ENCODE peak calls at places on chromosomes 7 and 10, in eight cellular contexts. X is dorsolateral prefrontal cortex, U is breast epithelium, T is WERI-Rb-1, Y is A549, A is coronary artery, D is A673, F is cardiac fibroblast. W is an unnamed sample.

GRCh38 chr7:152313879-152314604 is 121.8 kb downstream of the KMT2C start:
- DNase-seq in X (no peak), A (no peak), D (peak), U (no peak), Y (peak), F (peak), T (no peak), W (peak)

GRCh38 chr7:152443586-152443985 is 7.8 kb upstream of the KMT2C start:
- DNase-seq in Y (no peak), U (no peak), X (no peak), T (no peak), F (no peak), A (no peak), D (no peak), W (no peak)

GRCh38 chr10:33155720-33156638 is 178.5 kb downstream of the NRP1 start:
- DNase-seq in D (peak), Y (peak), A (no peak), F (peak), X (no peak), T (no peak), U (no peak), W (no peak)

GRCh38 chr7:102455596-102455995 is 9.1 kb downstream of the ALKBH4 start:
- DNase-seq in D (no peak), Y (no peak), F (no peak), A (no peak), U (no peak), X (no peak), T (no peak), W (no peak)

GRCh38 chr10:34145751-34146150 is 669.3 kb downstream of the PARD3 start:
- DNase-seq in U (no peak), X (no peak), F (peak), Y (no peak), T (no peak), A (no peak), D (no peak), W (no peak)

GRCh38 chr7:145106001-145106400 is 270.1 kb upstream of the TPK1 start:
- DNase-seq in F (peak), Y (no peak), X (no peak), D (peak), U (no peak), A (no peak), T (no peak), W (no peak)

GRCh38 chr7:116591202-116592040 is 66.6 kb downstream of the CAV1 start:
- DNase-seq in T (no peak), F (no peak), X (no peak), D (peak), U (no peak), Y (no peak), A (no peak), W (no peak)

GRCh38 chr7:45700556-45700955 is 126.4 kb downstream of the ADCY1 start:
- DNase-seq in U (peak), F (peak), X (peak), Y (no peak), T (no peak), D (no peak), A (peak), W (no peak)

GRCh38 chr10:105758209-105758998 is 1117.3 kb downstream of the SORCS3 start:
- DNase-seq in A (no peak), Y (no peak), U (no peak), F (no peak), D (no peak), X (no peak), T (no peak), W (no peak)

GRCh38 chr10:131187274-131187673 is 124.2 kb downstream of the TCERG1L start:
- DNase-seq in A (peak), F (no peak), T (no peak), D (no peak), U (no peak), X (no peak), Y (no peak), W (no peak)

GRCh38 chr10:27944005-27944404 is 54.9 kb downstream of the ODAD2 start:
- DNase-seq in X (no peak), A (peak), D (peak), Y (no peak), T (no peak), F (no peak), U (no peak), W (no peak)

GRCh38 chr7:98423043-98423442 is 22.2 kb upstream of the BAIAP2L1 start:
- DNase-seq in A (no peak), X (no peak), Y (peak), D (peak), F (peak), U (no peak), T (no peak), W (no peak)

GRCh38 chr10:129725011-129725410 is 239.1 kb downstream of the EBF3 start:
- DNase-seq in U (no peak), D (no peak), A (no peak), Y (no peak), X (no peak), F (no peak), T (no peak), W (no peak)

GRCh38 chr7:135508853-135509588 is 881 bp downstream of the CNOT4 start:
- DNase-seq in U (no peak), Y (peak), T (peak), D (peak), F (peak), X (no peak), A (no peak), W (no peak)

GRCh38 chr7:50792342-50793114 is 9.8 kb upstream of the GRB10 start:
- DNase-seq in D (no peak), Y (peak), F (peak), T (peak), A (no peak), X (no peak), U (no peak), W (no peak)
- H3K4me3 ChIP-seq in D (no peak), Y (peak), F (peak), T (peak), A (peak), X (peak), U (peak), W (peak)

GRCh38 chr7:121099572-121099971 is 111.1 kb downstream of the CPED1 start:
- DNase-seq in T (no peak), U (no peak), X (no peak), Y (no peak), A (no peak), F (no peak), D (no peak), W (no peak)
- TF ChIP-seq CTCF in T (peak), U (no peak), X (no peak), Y (no peak), A (no peak), F (peak), D (peak), W (peak)

GRCh38 chr10:48685731-48686130 is 1.1 kb downstream of the WDFY4 start:
- DNase-seq in T (no peak), X (no peak), F (no peak), U (no peak), Y (no peak), A (no peak), D (no peak), W (no peak)

GRCh38 chr10:48683893-48684292 is 780 bp upstream of the WDFY4 start:
- DNase-seq in A (no peak), Y (no peak), X (no peak), F (no peak), T (no peak), U (no peak), D (no peak), W (no peak)

GRCh38 chr10:48683424-48683823 is 1.2 kb upstream of the WDFY4 start:
- DNase-seq in F (no peak), Y (no peak), T (no peak), D (no peak), U (no peak), A (no peak), X (no peak), W (no peak)

GRCh38 chr10:48684463-48684791 is 246 bp upstream of the WDFY4 start:
- DNase-seq in U (no peak), D (no peak), X (no peak), F (no peak), Y (no peak), A (no peak), T (no peak), W (no peak)

DNA sequence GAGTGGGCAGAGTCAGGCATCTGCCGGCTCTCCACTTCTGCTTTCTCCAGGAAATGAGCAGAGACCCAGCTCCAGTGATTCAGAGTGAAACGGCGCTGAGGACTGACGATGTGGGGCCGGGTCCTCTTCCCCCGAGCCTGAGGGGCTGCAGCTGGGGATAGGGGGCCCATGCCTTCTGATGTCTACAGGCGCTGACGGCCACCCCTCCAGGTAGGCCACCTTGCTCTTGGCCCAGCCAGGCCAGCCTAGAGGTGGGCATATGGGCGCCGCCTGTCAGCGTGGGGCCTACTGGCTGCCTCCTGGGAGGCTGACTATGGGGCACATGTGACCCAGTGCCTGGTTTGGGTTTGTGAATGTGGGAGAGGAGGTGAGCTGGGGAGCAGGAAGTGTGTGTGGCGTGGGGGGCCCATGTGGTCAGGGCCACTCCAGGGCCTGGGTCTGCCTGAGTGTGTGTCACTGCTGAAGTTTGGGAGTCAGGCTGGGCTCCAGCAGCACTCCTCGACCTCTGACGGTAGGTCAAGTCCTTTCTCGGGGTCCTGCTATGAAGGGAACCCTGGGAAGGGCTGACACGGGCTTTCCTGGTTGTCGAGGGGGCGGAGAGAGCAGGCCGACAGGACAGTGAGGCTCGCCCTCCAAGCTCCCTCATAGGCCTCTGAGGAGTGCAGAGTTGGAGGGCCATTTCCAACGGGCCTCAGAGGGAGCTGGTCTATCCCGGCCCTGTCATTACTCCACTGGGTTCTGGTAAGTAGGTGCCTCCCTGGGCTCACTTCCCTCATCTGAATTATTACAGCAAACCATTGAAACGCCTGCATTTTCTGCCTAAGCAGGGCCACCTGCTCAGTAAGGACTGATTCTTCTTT is at the start of gene WDFY4:
- DNase-seq in T (no peak), A (no peak), Y (no peak), D (no peak), X (no peak), U (no peak), F (no peak), W (no peak)
- H3K4me3 ChIP-seq in T (no peak), A (peak), Y (no peak), D (no peak), X (peak), U (peak), F (no peak), W (no peak)

DNA sequence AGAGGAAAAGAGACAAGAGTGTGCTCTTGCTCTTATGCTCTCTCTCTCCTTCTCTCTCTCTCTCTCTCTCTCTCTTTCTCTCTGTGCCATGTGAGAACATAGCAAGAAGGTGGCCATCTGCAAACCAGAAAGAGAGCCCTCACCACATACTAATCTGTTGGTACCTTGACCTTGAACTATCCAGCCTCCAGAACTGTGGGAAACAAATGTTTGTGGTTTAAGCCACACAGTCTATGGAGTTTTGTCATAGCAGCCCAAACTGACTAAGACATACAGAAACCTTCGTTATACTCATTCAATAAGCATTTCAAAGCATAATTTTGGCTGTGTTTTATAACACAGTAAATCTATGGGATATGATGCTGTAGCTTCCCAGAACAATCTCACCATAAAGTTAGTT is 56.4 kb upstream of the PLPP4 start:
- DNase-seq in X (no peak), F (no peak), A (no peak), Y (no peak), T (no peak), D (no peak), U (no peak), W (no peak)
- TF ChIP-seq CTCF in X (no peak), F (no peak), A (no peak), Y (no peak), T (no peak), D (no peak), U (no peak), W (no peak)

DNA sequence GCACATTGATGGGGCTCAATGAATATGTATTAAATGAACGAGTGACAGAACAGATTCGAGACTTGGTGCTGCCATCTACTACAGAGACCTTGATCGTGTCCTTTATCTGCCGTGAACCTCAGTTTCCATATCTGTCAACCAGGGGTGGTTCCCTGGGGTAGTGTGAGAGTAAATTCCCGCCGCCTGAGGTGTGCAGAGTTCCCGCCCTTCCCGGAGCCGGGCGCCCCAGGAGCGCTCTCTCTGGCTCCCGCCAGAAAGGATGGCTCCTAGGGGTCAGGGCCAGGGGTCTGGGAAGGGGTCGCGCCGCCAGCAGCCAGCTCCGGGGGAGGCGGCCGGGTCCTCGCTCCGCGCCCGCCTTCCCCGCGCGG is 333 bp upstream of the PLCE1 start:
- DNase-seq in D (no peak), A (no peak), U (no peak), T (peak), X (no peak), F (no peak), Y (no peak), W (no peak)
- H3K4me3 ChIP-seq in D (peak), A (peak), U (peak), T (peak), X (peak), F (peak), Y (peak), W (peak)

DNA sequence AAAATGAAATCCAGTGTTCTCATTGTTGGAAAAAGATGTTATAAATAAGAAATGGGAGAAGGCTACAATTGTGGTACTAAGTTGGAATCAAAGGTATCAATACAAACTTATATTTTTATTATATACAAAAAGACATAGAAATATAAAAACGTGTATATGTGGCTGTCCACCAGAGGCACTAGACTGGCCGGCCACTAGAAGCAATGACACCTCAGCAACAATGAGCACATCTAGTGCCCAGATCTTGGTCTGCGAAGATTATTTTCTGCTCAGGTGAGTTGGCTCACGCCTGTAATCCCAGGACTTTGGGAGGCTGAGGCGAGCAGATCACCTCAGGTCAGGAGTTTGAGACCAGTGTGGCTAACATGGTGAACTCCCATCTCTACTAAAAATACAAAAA is 21.6 kb downstream of the IDE start:
- DNase-seq in Y (no peak), A (no peak), X (no peak), F (no peak), U (no peak), D (no peak), T (no peak), W (no peak)
- TF ChIP-seq CTCF in Y (peak), A (no peak), X (no peak), F (peak), U (no peak), D (peak), T (peak), W (peak)

DNA sequence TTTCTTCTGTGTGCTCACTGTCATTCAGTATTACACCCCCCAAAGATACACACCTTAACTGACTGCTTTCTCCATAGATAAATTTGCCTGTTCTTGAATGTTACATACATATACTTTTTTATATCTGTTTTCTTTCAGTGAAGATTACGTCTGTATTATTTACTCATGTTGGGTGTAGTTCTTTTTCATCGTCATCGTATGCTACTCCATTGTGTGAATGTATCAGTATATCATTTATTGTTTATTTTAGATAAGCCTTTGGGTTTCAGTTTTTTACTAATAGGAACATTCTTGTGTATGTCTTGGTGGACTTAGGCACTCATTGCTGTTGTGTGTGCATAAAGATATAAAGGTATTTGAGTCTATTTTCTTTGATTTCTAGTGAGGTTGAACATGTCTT is 64.4 kb downstream of the SEPTIN7 start:
- DNase-seq in X (no peak), T (no peak), F (no peak), D (no peak), Y (no peak), A (no peak), U (no peak), W (no peak)
- H3K4me3 ChIP-seq in X (no peak), T (no peak), F (no peak), D (no peak), Y (no peak), A (no peak), U (no peak), W (no peak)

GRCh38 chr7:142450206-142450605 is 192.3 kb upstream of the PRSS58 start:
- DNase-seq in A (no peak), X (no peak), U (no peak), D (no peak), Y (no peak), F (no peak), T (peak), W (no peak)

GRCh38 chr7:142440219-142441073 is 182.6 kb upstream of the PRSS58 start:
- DNase-seq in D (peak), T (no peak), A (no peak), X (no peak), Y (no peak), U (no peak), F (peak), W (peak)

GRCh38 chr7:142441074-142441403 is 183.2 kb upstream of the PRSS58 start:
- DNase-seq in Y (no peak), T (no peak), A (no peak), F (no peak), D (no peak), U (no peak), X (no peak), W (no peak)

GRCh38 chr7:142443614-142444013 is 185.8 kb upstream of the PRSS58 start:
- DNase-seq in F (no peak), U (no peak), Y (no peak), T (no peak), A (no peak), D (no peak), X (no peak), W (no peak)

DNA sequence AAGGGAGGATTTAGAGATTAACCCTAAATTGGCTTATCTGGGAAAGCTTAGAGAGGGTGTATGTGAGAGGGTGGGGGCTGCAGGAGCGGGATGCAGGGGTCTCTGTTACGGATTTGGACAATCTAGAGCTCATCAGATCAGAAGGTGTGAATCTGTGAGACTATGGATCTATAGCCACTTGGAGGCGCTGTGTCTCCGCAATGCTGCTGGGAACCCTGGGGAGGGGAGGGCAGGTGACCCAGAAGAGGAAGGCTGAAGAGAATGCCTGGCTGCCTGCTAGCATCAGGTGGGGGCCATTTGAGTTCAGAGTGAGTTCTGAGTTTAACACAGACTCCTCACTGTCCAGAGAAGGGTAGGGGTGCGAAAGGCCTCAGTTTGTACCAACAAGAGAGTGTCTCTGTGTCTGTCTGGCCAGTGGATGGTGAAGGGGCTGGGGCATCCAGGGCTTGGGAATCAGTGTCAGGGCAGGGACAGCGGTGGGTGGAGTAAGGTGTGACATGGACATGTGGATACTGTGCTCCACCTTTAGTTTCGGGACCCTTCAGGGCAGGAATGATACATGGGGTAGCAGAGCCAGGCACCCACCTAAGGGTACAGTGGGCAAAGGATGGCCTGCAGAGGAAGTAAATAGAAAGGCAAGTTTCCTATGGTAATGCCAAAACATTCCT is 187.3 kb upstream of the PRSS58 start:
- DNase-seq in F (no peak), A (no peak), D (peak), Y (no peak), X (no peak), T (peak), U (no peak), W (no peak)
- TF ChIP-seq CTCF in F (no peak), A (no peak), D (peak), Y (no peak), X (peak), T (peak), U (no peak), W (peak)

W was measured in HFF-Myc.